ENCODE peak calls at places on chromosome 19, in six cellular contexts. W is DMS 273 treated with DMSO at 0.1 percent for 48 hours, I is mucosa of gallbladder, G is KBM-7, B is hepatic stellate cell, O is Calu3. M is an unnamed sample.

GRCh38 chr19:53101518-53101917 is 1.7 kb downstream of the ZNF160 start:
- DNase-seq in W (no peak), I (peak; percentile 40), G (peak; percentile 27), B (no peak), O (no peak), M (peak; percentile 84)

GRCh38 chr19:8240274-8241229 is 31.4 kb downstream of the CERS4 start:
- DNase-seq in W (peak; percentile 92), I (peak; percentile 89), G (peak; percentile 96), B (peak; percentile 81), O (peak; percentile 85), M (peak; percentile 96)

GRCh38 chr19:8017808-8018207 is 12.4 kb upstream of the ELAVL1 start:
- DNase-seq in W (no peak), I (no peak), G (peak; percentile 64), B (no peak), O (no peak), M (peak; percentile 30)

GRCh38 chr19:38072776-38073411 is 151.1 kb downstream of the DPF1 start:
- DNase-seq in W (no peak), I (no peak), G (no peak), B (no peak), O (no peak), M (no peak)

GRCh38 chr19:41903161-41903953 is 20.4 kb downstream of the ARHGEF1 start:
- DNase-seq in W (no peak), I (no peak), G (no peak), B (no peak), O (no peak), M (no peak)

GRCh38 chr19:18167975-18168645 is 5.5 kb upstream of the IFI30 start:
- DNase-seq in W (no peak), I (no peak), G (peak; percentile 56), B (peak; percentile 86), O (peak; percentile 56), M (peak; percentile 99)

GRCh38 chr19:33780746-33781145 is 15.9 kb upstream of the KCTD15 start:
- DNase-seq in W (no peak), I (no peak), G (no peak), B (no peak), O (no peak), M (peak; percentile 91)

GRCh38 chr19:30447276-30447870 is 75.2 kb downstream of the ZNF536 start:
- DNase-seq in W (no peak), I (no peak), G (no peak), B (no peak), O (no peak), M (no peak)

GRCh38 chr19:14114854-14115253 is 2.7 kb downstream of the PRKACA start:
- DNase-seq in W (no peak), I (peak; percentile 44), G (peak; percentile 71), B (peak; percentile 54), O (peak; percentile 71), M (peak; percentile 92)

GRCh38 chr19:17525141-17525540 is 13.7 kb downstream of the PGLS start:
- DNase-seq in W (no peak), I (no peak), G (no peak), B (no peak), O (no peak), M (no peak)

GRCh38 chr19:51735759-51736449 is 12.1 kb upstream of the HAS1 start:
- DNase-seq in W (no peak), I (peak; percentile 62), G (peak; percentile 37), B (no peak), O (no peak), M (peak; percentile 90)

GRCh38 chr19:29810504-29810871 is 1.3 kb upstream of the CCNE1 start:
- DNase-seq in W (no peak), I (no peak), G (no peak), B (no peak), O (no peak), M (no peak)

GRCh38 chr19:45825917-45826893 is 11.1 kb upstream of the RSPH6A start:
- DNase-seq in W (no peak), I (no peak), G (no peak), B (no peak), O (no peak), M (peak; percentile 69)

GRCh38 chr19:46319620-46320019 is 22.8 kb downstream of the HIF3A start:
- DNase-seq in W (no peak), I (no peak), G (no peak), B (no peak), O (no peak), M (peak; percentile 37)

GRCh38 chr19:19643158-19644053 is at the start of gene GMIP:
- DNase-seq in W (no peak), I (peak; percentile 83), G (peak; percentile 80), B (peak; percentile 83), O (peak; percentile 79), M (peak; percentile 99)

GRCh38 chr19:11324079-11324661 is 15.3 kb downstream of the RAB3D start:
- DNase-seq in W (peak; percentile 75), I (peak; percentile 69), G (peak; percentile 96), B (peak; percentile 80), O (peak; percentile 75), M (peak; percentile 90)

GRCh38 chr19:4301590-4302237 is 475 bp downstream of the TMIGD2 start:
- DNase-seq in W (no peak), I (no peak), G (no peak), B (no peak), O (no peak), M (peak; percentile 82)

GRCh38 chr19:19661675-19662251 is 1.7 kb downstream of the ATP13A1 start:
- DNase-seq in W (no peak), I (no peak), G (peak; percentile 64), B (peak; percentile 14), O (no peak), M (peak; percentile 39)

GRCh38 chr19:41646589-41647204 is 19.8 kb upstream of the CEACAM4 start:
- DNase-seq in W (no peak), I (no peak), G (no peak), B (no peak), O (no peak), M (no peak)

GRCh38 chr19:28553005-28553404 is 659.9 kb downstream of the UQCRFS1 start:
- DNase-seq in W (no peak), I (no peak), G (peak; percentile 3), B (no peak), O (no peak), M (no peak)

GRCh38 chr19:32889137-32889934 is 19.8 kb upstream of the SLC7A9 start:
- DNase-seq in W (no peak), I (no peak), G (no peak), B (no peak), O (no peak), M (no peak)